ENCODE peak calls at places on chromosomes 6 and 20, in seven cellular contexts. L is fibroblast of the aortic adventitia, J is LNCaP clone FGC, V is choroid plexus epithelial cell, I is prostate gland, T is dorsolateral prefrontal cortex, R is BJ. S is an unnamed sample.

GRCh38 chr6:21227486-21227885 is 366.1 kb upstream of the SOX4 start:
- DNase-seq in L (no peak), I (no peak), R (no peak), T (no peak), J (no peak), V (peak; percentile 52), S (peak; percentile 12)

GRCh38 chr20:46021361-46022359 is 7.4 kb upstream of the SLC12A5 start:
- DNase-seq in I (no peak), V (no peak), J (no peak), L (no peak), R (no peak), T (peak; percentile 58), S (no peak)

GRCh38 chr6:34157236-34157830 is 11.4 kb upstream of the GRM4 start:
- DNase-seq in R (no peak), I (no peak), T (no peak), V (no peak), J (no peak), L (no peak), S (no peak)

GRCh38 chr6:140462495-140463311 is 1088.3 kb upstream of the CITED2 start:
- DNase-seq in I (peak; percentile 66), V (peak; percentile 93), L (peak; percentile 77), R (peak; percentile 93), J (peak; percentile 95), T (no peak), S (no peak)

GRCh38 chr20:34179636-34180360 is 61.4 kb upstream of the ASIP start:
- DNase-seq in V (no peak), J (no peak), R (no peak), L (peak; percentile 8), I (peak; percentile 22), T (no peak), S (no peak)

GRCh38 chr6:14406616-14407343 is 289.2 kb downstream of the CD83 start:
- DNase-seq in V (no peak), T (no peak), I (no peak), R (no peak), J (no peak), L (no peak), S (no peak)

GRCh38 chr6:119340766-119341487 is 8.6 kb downstream of the MAN1A1 start:
- DNase-seq in R (no peak), I (no peak), V (peak; percentile 40), J (no peak), T (no peak), L (no peak), S (no peak)

GRCh38 chr6:33848498-33848897 is 44.7 kb upstream of the MLN start:
- DNase-seq in V (no peak), J (no peak), I (no peak), T (no peak), R (no peak), L (no peak), S (no peak)

GRCh38 chr6:16704706-16705402 is 56.4 kb downstream of the ATXN1 start:
- DNase-seq in I (no peak), V (peak; percentile 65), L (peak; percentile 37), T (no peak), R (no peak), J (no peak), S (no peak)
- H3K4me3 ChIP-seq in I (peak overlapping the region; percentile 1), V (peak overlapping the region; percentile 15), L (peak overlapping the region; percentile 46), T (no peak overlapping the region), R (peak overlapping the region; percentile 11), J (no peak overlapping the region), S (no peak overlapping the region)

GRCh38 chr20:17654649-17655285 is 27.3 kb downstream of the RRBP1 start:
- DNase-seq in V (peak; percentile 69), L (peak; percentile 79), J (no peak), I (no peak), T (peak; percentile 52), R (no peak), S (no peak)
- TF ChIP-seq CTCF in V (peak; percentile 81), L (peak; percentile 69), J (peak; percentile 47), I (peak; percentile 47), T (peak; percentile 56), R (peak; percentile 71), S (peak; percentile 50)

DNA sequence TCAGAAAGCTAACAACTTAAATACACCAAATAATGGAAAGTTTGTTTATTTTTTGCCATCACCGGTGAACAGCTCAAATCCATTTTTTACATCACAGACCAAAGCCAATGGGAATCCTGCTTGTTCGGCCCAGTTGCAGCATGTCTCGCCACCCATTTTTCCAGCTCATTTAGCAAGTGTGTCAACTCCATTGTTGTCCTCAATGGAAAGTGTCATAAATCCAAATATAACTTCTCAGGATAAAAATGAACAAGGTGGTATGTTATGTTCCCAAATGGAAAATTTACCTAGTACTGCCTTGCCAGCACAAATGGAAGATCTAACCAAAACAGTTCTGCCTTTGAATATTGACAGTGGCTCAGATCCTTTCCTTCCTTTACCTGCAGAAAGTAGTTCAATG is 65.3 kb upstream of the SMIM8 start:
- DNase-seq in V (no peak), J (no peak), L (no peak), T (no peak), I (no peak), R (no peak), S (no peak)
- H3K4me3 ChIP-seq in V (no peak overlapping the region), J (no peak overlapping the region), L (no peak overlapping the region), T (no peak overlapping the region), I (no peak overlapping the region), R (no peak overlapping the region), S (no peak overlapping the region)

GRCh38 chr6:28585335-28585734 is 59.7 kb downstream of the GPX5 start:
- DNase-seq in T (no peak), J (no peak), V (peak; percentile 79), R (no peak), I (no peak), L (no peak), S (no peak)
- TF ChIP-seq CTCF in T (no peak), J (no peak), V (peak; percentile 37), R (no peak), I (no peak), L (no peak), S (no peak)

GRCh38 chr20:54601831-54602515 is 126.6 kb downstream of the DOK5 start:
- DNase-seq in R (no peak), J (no peak), V (no peak), I (no peak), L (no peak), T (no peak), S (no peak)
- H3K4me3 ChIP-seq in R (no peak overlapping the region), J (no peak overlapping the region), V (no peak overlapping the region), I (no peak overlapping the region), L (no peak overlapping the region), T (no peak overlapping the region), S (no peak overlapping the region)

GRCh38 chr6:159540152-159540551 is 152.9 kb downstream of the SOD2 start:
- DNase-seq in V (no peak), L (no peak), J (no peak), R (no peak), T (no peak), I (no peak), S (no peak)
- TF ChIP-seq CTCF in V (peak; percentile 24), L (no peak), J (peak; percentile 28), R (peak; percentile 14), T (no peak), I (no peak), S (no peak)